ENCODE peak calls at places on chromosomes 7 and 10, in nine cellular contexts. L is breast epithelium, N is heart left ventricle, U is tibial nerve, H is HCT116, O is esophagus squamous epithelium, F is ovary, D is right lobe of liver, S is uterus. Z is an unnamed sample.

GRCh38 chr10:14433147-14433546 is 102.4 kb upstream of the FRMD4A start:
- DNase-seq in D (no peak), H (no peak), U (no peak), F (no peak), S (no peak), L (no peak), O (no peak), N (no peak), Z (no peak)

GRCh38 chr7:147419001-147419400 is 1171.6 kb upstream of the C7orf33 start:
- DNase-seq in D (no peak), O (no peak), H (no peak), S (no peak), N (no peak), F (no peak), L (no peak), U (no peak), Z (no peak)

GRCh38 chr7:2791390-2791789 is 52.7 kb downstream of the GNA12 start:
- DNase-seq in N (no peak), L (no peak), D (no peak), F (no peak), O (no peak), H (no peak), U (no peak), S (no peak), Z (peak)

GRCh38 chr7:47663841-47664240 is 81.9 kb upstream of the TNS3 start:
- DNase-seq in L (no peak), S (no peak), D (no peak), F (no peak), U (no peak), N (no peak), O (no peak), H (no peak), Z (no peak)

GRCh38 chr7:5360971-5361370 is 62.7 kb downstream of the TNRC18 start:
- DNase-seq in L (no peak), H (no peak), S (no peak), F (no peak), U (no peak), O (no peak), D (no peak), N (no peak), Z (no peak)

GRCh38 chr10:99532687-99533495 is at the start of gene NKX2-3:
- DNase-seq in S (no peak), U (peak), F (no peak), N (no peak), H (no peak), O (no peak), L (no peak), D (no peak), Z (no peak)

GRCh38 chr10:8712653-8713052 is 658.2 kb downstream of the GATA3 start:
- DNase-seq in D (no peak), U (no peak), O (no peak), N (no peak), H (no peak), L (no peak), F (no peak), S (no peak), Z (no peak)

GRCh38 chr10:116287906-116288501 is 15.0 kb upstream of the GFRA1 start:
- DNase-seq in D (peak), S (peak), L (no peak), U (peak), F (no peak), H (peak), N (peak), O (no peak), Z (no peak)

GRCh38 chr7:137130751-137131158 is 212.8 kb downstream of the PTN start:
- DNase-seq in U (no peak), H (no peak), L (no peak), F (no peak), D (no peak), O (no peak), N (no peak), S (no peak), Z (no peak)

GRCh38 chr7:70360557-70360956 is 762.3 kb downstream of the AUTS2 start:
- DNase-seq in H (no peak), S (no peak), D (no peak), F (no peak), O (no peak), N (no peak), U (no peak), L (no peak), Z (no peak)

GRCh38 chr10:7484456-7485266 is 73.8 kb upstream of the SFMBT2 start:
- DNase-seq in H (no peak), S (no peak), F (no peak), U (no peak), L (peak), O (no peak), D (no peak), N (no peak), Z (no peak)

GRCh38 chr7:51847461-51848134 is 531.0 kb upstream of the COBL start:
- DNase-seq in F (no peak), L (no peak), H (no peak), U (no peak), N (no peak), D (no peak), O (no peak), S (no peak), Z (no peak)

GRCh38 chr10:116891208-116891607 is 41.9 kb downstream of the ENO4 start:
- DNase-seq in D (no peak), L (no peak), F (no peak), H (no peak), U (no peak), O (no peak), N (peak), S (no peak), Z (no peak)

GRCh38 chr7:11297226-11297625 is 323.6 kb downstream of the PHF14 start:
- DNase-seq in U (no peak), O (no peak), D (no peak), N (no peak), F (no peak), S (no peak), L (no peak), H (no peak), Z (no peak)

GRCh38 chr7:151485006-151485732 is 34.5 kb downstream of the RHEB start:
- DNase-seq in F (no peak), D (no peak), S (peak), N (no peak), U (no peak), L (no peak), H (peak), O (no peak), Z (no peak)

GRCh38 chr7:35286422-35286821 is 32.5 kb upstream of the TBX20 start:
- DNase-seq in O (no peak), H (no peak), N (no peak), U (no peak), S (no peak), D (no peak), F (no peak), L (no peak), Z (no peak)

GRCh38 chr7:133355325-133355708 is 102.4 kb downstream of the EXOC4 start:
- DNase-seq in O (no peak), F (no peak), D (no peak), L (no peak), H (no peak), U (no peak), S (no peak), N (no peak), Z (no peak)

GRCh38 chr10:1747590-1748157 is 10.3 kb upstream of the ADARB2 start:
- DNase-seq in H (no peak), F (no peak), N (no peak), D (no peak), S (no peak), U (no peak), O (no peak), L (no peak), Z (no peak)

GRCh38 chr7:151426486-151426905 is 13.4 kb downstream of the CRYGN start:
- DNase-seq in U (peak), L (peak), F (peak), H (peak), N (peak), D (peak), O (no peak), S (peak), Z (peak)

DNA sequence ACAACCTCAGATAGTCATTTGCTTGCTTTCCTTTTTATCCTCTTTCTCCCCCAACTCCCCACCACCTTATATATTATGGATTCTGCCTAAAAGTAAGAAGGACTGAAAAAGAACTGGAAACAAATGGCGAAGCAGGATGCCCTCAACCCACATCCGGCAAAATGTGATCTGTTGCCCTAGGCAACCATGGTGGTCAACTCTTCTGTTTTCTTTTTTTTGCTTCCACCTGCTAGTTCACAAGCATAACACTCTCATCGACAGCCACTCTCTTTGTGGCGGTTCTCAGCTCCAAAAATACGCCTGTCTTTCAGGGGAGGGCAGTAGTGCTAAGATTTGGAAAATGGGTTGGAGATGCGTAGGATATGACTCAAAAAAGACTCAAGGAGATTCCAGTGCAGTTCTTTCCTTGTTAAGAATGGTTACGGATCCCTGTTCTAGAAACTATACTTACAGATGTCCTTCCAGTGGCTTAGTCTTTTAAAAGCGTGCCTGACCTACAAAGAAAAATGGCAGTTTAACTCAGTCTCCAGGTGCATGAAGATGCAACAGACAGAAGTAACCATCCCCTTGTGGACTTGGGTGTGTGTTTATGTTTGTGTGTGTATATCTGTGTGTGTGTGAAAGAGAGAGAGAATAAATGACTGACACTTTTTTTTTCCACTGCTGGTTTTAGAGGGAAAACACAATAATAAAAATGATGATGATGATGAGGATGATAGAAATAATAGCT is 10.7 kb downstream of the APBB1IP start:
- DNase-seq in F (no peak), D (no peak), O (no peak), S (no peak), U (no peak), L (no peak), H (no peak), N (no peak), Z (no peak)
- TF ChIP-seq POLR2A in F (no peak), D (no peak), O (no peak), S (no peak), U (no peak), L (no peak), H (no peak), N (no peak), Z (no peak)

DNA sequence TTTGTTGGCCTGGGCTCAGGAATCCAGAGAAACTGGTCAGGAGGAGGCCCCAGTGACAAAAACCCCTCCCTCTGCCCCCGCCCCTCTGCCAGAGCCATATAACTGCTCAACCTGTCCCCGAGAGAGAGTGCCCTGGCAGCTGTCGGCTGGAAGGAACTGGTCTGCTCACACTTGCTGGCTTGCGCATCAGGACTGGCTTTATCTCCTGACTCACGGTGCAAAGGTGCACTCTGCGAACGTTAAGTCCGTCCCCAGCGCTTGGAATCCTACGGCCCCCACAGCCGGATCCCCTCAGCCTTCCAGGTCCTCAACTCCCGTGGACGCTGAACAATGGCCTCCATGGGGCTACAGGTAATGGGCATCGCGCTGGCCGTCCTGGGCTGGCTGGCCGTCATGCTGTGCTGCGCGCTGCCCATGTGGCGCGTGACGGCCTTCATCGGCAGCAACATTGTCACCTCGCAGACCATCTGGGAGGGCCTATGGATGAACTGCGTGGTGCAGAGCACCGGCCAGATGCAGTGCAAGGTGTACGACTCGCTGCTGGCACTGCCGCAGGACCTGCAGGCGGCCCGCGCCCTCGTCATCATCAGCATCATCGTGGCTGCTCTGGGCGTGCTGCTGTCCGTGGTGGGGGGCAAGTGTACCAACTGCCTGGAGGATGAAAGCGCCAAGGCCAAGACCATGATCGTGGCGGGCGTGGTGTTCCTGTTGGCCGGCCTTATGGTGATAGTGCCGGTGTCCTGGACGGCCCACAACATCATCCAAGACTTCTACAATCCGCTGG is at the start of gene CLDN4:
- DNase-seq in H (peak), O (no peak), S (no peak), N (no peak), D (no peak), L (peak), U (no peak), F (no peak), Z (peak)
- H3K4me3 ChIP-seq in H (peak), O (peak), S (no peak), N (no peak), D (no peak), L (peak), U (peak), F (peak), Z (peak)

GRCh38 chr7:88306590-88307048 is at the start of gene STEAP4:
- DNase-seq in H (peak), U (peak), N (peak), D (peak), F (peak), L (peak), O (peak), S (peak), Z (peak)
- TF ChIP-seq POLR2A in H (no peak), U (peak), N (no peak), D (peak), F (no peak), L (no peak), O (peak), S (peak), Z (no peak)

DNA sequence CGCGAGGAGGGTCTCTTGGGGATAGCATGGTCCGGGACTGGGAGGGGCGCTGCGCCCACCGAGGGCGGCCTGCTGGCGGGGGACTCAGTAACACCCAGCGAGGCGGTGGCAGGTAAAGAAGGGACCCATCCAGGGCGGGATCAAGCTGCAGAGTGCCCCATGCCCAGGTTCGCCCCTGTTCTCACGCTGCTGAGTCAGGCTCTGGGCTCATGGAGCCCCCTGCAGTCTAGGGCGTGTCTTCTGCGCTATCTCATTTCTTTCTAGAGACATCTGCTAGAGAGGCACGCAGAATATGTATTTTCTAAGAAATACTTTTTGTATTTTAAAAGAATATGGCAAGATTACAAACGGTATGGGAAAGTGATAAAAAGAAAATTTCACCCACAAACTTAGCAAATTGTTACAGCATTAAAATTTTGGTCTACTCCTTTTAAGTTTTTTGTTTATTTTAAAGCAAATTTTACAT is 933 bp downstream of the EPDR1 start:
- DNase-seq in L (no peak), N (peak), U (peak), S (peak), D (no peak), O (no peak), H (no peak), F (peak), Z (no peak)
- H3K4me3 ChIP-seq in L (peak), N (peak), U (peak), S (peak), D (peak), O (peak), H (peak), F (peak), Z (peak)

DNA sequence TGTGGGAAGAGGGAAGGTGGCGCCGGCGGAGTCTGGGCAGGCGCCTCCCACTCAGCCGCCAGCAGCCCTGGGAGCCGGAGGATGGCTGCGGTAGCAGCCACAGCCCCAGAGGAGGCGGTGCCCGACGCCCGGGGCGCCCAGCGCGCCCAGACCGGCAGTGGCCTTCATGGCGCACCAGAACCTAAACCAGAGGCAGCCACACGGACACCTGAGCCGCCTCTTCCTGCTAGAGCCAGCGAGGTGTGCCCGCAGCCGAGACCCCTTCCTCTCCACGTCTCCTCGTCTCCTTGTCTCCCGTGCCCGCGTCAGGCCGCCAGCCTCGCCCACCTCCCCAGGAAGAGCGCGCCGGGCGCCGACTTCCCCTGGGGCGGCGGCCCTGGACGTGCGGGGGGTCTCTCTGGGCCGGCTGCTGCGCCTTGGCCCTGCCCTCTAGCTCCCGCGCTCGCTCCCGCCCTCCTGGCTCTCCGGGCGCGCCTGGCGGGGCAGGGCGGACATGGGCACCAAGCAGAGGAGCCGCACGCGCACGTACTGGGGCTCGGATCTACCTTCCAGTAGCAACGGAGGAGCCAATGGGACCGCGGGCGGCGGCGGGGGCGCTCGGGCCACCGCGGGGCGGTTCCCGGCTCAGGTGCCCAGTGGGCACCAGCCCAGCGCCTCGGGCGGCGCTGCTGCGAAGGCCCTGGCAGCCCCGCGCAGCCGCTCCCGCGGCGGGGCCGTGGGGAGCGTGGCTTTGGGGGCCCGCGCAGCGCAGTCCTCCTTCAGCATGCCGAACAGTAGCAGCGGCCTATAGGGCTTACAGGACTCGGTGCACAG is 33.0 kb upstream of the SFTPD start:
- DNase-seq in D (peak), F (peak), N (peak), U (no peak), S (peak), L (peak), O (no peak), H (peak), Z (peak)
- TF ChIP-seq POLR2A in D (no peak), F (no peak), N (no peak), U (no peak), S (peak), L (no peak), O (peak), H (no peak), Z (no peak)

GRCh38 chr7:45259966-45260646 is 102.5 kb downstream of the RAMP3 start:
- DNase-seq in F (peak), U (peak), O (no peak), N (peak), S (no peak), D (peak), L (no peak), H (peak), Z (peak)
- H3K4me3 ChIP-seq in F (no peak), U (no peak), O (no peak), N (no peak), S (no peak), D (no peak), L (no peak), H (no peak), Z (no peak)

DNA sequence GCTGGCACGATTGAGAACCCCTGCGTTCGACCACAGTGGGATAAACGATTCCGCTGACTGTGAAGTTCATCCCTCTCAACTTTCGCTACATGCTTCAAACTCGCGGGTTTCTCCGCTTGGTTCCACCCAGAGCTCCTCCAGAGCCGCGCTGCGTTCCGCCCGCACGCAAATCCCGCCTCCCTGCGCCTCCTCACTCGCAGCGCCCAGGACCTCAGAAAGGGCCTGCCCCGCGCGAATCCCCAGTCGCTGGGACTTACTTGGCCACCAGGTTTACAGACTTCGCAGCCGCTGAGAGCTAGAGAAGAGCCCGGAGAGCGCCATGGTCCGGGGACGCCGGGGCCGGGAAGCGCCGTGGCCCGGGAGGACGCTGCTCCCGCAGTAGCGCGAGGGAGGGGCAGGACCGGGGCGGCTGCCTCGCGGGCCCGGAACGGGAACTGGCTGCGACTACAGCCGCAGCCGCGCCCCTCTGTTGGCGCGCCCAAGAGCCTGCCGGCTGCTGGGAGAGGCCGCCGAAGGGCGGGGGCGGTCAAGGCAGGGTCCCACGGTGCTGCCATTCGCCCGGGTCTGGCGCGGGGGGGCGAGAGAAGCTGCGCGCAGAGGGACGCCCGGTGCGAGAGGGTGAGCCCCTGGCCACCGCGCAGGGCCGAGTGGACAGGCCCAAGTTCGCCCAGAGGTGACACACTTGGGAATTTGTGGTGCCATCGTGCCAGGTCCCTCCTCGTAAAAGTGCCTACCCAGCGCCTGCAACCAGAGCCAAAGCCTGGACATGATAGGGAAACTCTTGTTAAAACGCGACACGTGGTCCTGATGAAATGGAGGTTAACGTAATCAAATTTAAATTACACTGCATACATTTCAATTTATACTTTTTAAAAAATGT is at the start of gene NOD1:
- DNase-seq in D (peak), F (peak), H (peak), L (peak), S (peak), U (peak), O (no peak), N (peak), Z (peak)
- TF ChIP-seq POLR2A in D (peak), F (peak), H (no peak), L (peak), S (peak), U (peak), O (peak), N (no peak), Z (no peak)

GRCh38 chr10:78207216-78207615 is 173.6 kb downstream of the RPS24 start:
- DNase-seq in U (no peak), O (no peak), D (no peak), H (no peak), S (no peak), N (no peak), F (no peak), L (no peak), Z (no peak)
- H3K4me3 ChIP-seq in U (no peak), O (no peak), D (no peak), H (no peak), S (no peak), N (no peak), F (no peak), L (no peak), Z (no peak)